ENCODE peak calls at places on chromosomes 12 and 14, in ten cellular contexts. W, M, Q, C, N, L, T, Y, S and J are unnamed samples.

GRCh38 chr14:102731101-102731870 is 46.0 kb upstream of the TRAF3 start:
- DNase-seq in W (no peak), M (no peak), Q (no peak), C (no peak), N (no peak), L (no peak), T (no peak), Y (no peak), S (no peak), J (no peak)

GRCh38 chr12:72077111-72077820 is 138.6 kb downstream of the TPH2 start:
- DNase-seq in W (no peak), M (no peak), Q (no peak), C (no peak), N (no peak), L (no peak), T (no peak), Y (no peak), S (no peak), J (no peak)

GRCh38 chr14:78848234-78848820 is 678.2 kb downstream of the NRXN3 start:
- DNase-seq in W (no peak), M (no peak), Q (no peak), C (peak; percentile 15), N (peak; percentile 27), L (peak; percentile 31), T (peak; percentile 18), Y (peak; percentile 18), S (no peak), J (no peak)

GRCh38 chr14:31510222-31510621 is 22.4 kb upstream of the GPR33 start:
- DNase-seq in W (no peak), M (no peak), Q (no peak), C (no peak), N (no peak), L (peak; percentile 10), T (peak; percentile 27), Y (no peak), S (no peak), J (no peak)

GRCh38 chr14:105317546-105317945 is 3.0 kb downstream of the PACS2 start:
- DNase-seq in W (no peak), M (no peak), Q (no peak), C (no peak), N (no peak), L (peak; percentile 53), T (no peak), Y (no peak), S (no peak), J (no peak)

GRCh38 chr14:59133202-59133601 is 55.3 kb upstream of the DAAM1 start:
- DNase-seq in W (no peak), M (no peak), Q (no peak), C (no peak), N (no peak), L (no peak), T (no peak), Y (no peak), S (no peak), J (no peak)

GRCh38 chr12:95118138-95118787 is 44.8 kb upstream of the NR2C1 start:
- DNase-seq in W (no peak), M (no peak), Q (no peak), C (no peak), N (no peak), L (peak; percentile 89), T (no peak), Y (no peak), S (no peak), J (no peak)

GRCh38 chr14:74980746-74981661 is 21.7 kb upstream of the EIF2B2 start:
- DNase-seq in W (no peak), M (no peak), Q (no peak), C (no peak), N (no peak), L (peak; percentile 19), T (no peak), Y (no peak), S (no peak), J (no peak)

DNA sequence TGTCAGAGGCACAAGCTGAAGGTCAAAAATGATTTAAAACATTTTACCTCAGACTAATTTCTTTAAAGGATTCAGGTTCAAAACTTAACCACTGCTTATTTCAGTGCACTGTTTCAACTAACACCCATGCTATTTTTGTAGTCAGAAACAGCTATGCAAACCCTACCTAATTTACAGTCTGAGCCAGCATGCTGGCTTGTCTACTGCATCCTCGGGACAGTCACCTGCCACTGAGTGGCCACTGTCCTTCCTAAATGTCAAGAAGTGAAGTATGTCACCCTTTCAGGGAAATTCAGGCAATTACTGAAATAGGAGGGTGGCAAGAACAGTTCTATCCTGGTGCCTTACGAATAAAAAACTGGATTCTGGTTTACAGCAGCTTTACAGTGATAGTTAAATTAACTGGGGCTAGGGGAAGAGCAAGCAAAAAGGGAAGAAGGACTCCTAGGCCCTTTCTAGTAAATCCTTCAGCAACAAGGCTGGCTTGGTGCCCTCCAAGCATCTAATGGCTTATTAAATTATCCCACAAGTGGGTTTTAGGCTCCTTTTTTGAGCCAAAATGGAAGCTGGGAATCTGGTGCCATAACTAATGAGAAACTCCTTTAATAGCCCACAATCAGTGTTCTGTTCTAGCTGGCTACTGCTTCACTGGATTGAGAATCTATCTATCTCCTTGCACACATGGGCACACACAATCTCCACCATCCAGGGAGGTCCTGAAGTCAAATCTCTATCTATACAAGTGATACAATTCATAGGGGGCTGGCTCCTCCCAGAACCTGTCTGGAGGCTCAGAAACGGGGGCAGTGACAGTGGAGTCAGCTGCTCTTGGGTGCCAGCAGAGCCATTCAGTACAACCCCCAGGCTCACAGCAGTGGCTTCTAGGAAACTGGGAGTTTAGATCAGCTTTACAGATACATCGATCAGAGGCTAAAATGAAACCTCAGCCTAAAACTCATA is 43.4 kb downstream of the SH2B3 start:
- DNase-seq in W (peak; percentile 47), M (no peak), Q (no peak), C (no peak), N (peak; percentile 8), L (no peak), T (no peak), Y (peak; percentile 13), S (no peak), J (no peak)
- H3K36me3 ChIP-seq in W (peaks cover 76% of the 10 kb centered on the region), M (no peaks in the 10 kb centered on the region), Q (peaks cover 18% of the 10 kb centered on the region), C (peaks cover 8% of the 10 kb centered on the region), N (peaks cover 96% of the 10 kb centered on the region), L (peaks cover 77% of the 10 kb centered on the region), T (peaks cover 40% of the 10 kb centered on the region), Y (no peaks in the 10 kb centered on the region), S (peaks cover 53% of the 10 kb centered on the region), J (peaks cover 79% of the 10 kb centered on the region)

GRCh38 chr12:53965251-53966069 is 7.5 kb upstream of the HOXC11 start:
- DNase-seq in W (no peak), M (no peak), Q (no peak), C (no peak), N (no peak), L (no peak), T (no peak), Y (no peak), S (no peak), J (peak; percentile 52)

GRCh38 chr12:53966070-53966384 is 6.9 kb upstream of the HOXC11 start:
- DNase-seq in W (no peak), M (no peak), Q (no peak), C (no peak), N (no peak), L (no peak), T (no peak), Y (no peak), S (no peak), J (no peak)

GRCh38 chr12:53966385-53967133 is 6.4 kb upstream of the HOXC11 start:
- DNase-seq in W (no peak), M (no peak), Q (no peak), C (no peak), N (no peak), L (no peak), T (no peak), Y (no peak), S (no peak), J (no peak)

GRCh38 chr12:53968214-53969127 is 4.5 kb upstream of the HOXC11 start:
- DNase-seq in W (no peak), M (no peak), Q (no peak), C (no peak), N (no peak), L (no peak), T (no peak), Y (no peak), S (no peak), J (no peak)

DNA sequence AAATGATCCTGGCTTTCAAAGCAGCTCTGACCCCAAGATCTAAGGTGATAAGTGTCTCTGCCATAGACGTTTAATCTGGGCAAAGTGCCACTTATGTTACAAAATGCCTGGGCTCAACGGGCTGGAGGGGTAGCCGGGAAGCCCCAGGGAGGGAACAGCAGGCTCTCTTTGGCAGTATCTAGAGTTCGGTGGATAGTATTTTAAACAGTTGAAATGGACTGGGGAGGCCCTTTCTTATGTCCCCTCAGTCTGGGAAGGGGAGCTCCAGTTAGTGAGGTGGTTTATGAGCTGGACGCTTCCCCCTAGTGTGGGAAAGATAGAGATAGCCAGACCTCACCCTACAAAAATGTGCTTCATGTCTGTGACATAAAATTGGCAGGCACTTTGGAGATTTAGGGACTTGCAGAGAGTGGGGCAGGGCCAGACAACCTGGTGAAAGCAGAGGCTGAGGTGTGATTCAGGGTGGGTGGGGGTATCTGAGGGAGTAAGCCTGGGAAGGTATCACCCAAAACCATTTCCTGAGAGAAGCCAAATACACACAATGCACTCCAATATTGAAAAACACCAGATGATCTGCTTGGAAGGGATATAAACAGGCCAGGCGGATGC is 5.4 kb upstream of the HOXC11 start:
- DNase-seq in W (no peak), M (no peak), Q (no peak), C (no peak), N (no peak), L (no peak), T (no peak), Y (no peak), S (no peak), J (no peak)
- H3K27me3 ChIP-seq in W (peaks cover 100% of the 10 kb centered on the region), M (peaks cover 11% of the 10 kb centered on the region), Q (peaks cover 98% of the 10 kb centered on the region), C (peaks cover 100% of the 10 kb centered on the region), N (peaks cover 100% of the 10 kb centered on the region), L (peaks cover 98% of the 10 kb centered on the region), T (peaks cover 4% of the 10 kb centered on the region), Y (peaks cover 100% of the 10 kb centered on the region), S (peaks cover 57% of the 10 kb centered on the region), J (no peaks in the 10 kb centered on the region)

DNA sequence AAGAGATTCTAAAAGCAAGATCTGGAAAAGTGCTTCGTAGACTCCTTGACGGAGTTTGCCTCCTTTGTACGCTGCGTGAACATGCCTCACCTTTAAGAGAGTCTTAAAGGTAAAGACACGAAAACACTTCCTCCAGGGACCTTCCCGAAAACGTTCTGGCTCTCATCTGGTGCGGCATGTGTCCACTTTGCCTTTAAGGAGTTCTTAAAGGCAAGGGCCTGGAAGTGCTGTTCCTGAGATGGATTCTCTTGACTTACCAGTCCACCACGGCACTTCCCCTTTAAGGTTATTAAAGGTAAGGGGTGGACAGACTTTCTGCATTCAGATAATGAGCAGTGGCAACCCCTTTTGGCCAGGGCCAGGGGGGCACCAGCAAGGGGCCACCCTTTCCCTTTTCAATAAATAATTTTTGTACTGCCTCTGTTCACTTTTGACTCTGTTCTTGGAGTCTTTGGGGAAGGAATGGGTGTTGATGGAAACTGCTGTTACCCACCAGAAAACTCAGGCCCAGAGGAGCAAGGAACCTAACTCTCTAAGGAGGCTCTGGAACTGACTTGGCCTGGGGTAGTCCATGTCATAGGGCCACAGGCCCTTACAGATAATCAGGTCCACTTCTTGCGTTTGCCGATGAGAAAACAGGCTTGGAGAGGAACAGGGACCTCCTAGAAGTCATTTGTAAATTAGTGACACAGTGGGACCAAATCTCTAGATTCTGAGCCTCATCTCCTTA is 4.4 kb downstream of the REM2 start:
- DNase-seq in W (peak; percentile 80), M (peak; percentile 76), Q (no peak), C (peak; percentile 78), N (peak; percentile 78), L (peak; percentile 75), T (peak; percentile 92), Y (peak; percentile 79), S (peak; percentile 80), J (no peak)
- TF ChIP-seq POLR2A in W (no peak), M (no peak), Q (no peak), C (no peak), N (no peak), L (no peak), T (no peak), Y (no peak), S (no peak), J (no peak)

GRCh38 chr12:56296207-56296785 is 3.8 kb downstream of the CS start:
- DNase-seq in W (no peak), M (no peak), Q (no peak), C (no peak), N (no peak), L (no peak), T (no peak), Y (no peak), S (no peak), J (no peak)
- H3K36me3 ChIP-seq in W (peaks cover 6% of the 10 kb centered on the region), M (no peaks in the 10 kb centered on the region), Q (no peaks in the 10 kb centered on the region), C (peaks cover 2% of the 10 kb centered on the region), N (peaks cover 29% of the 10 kb centered on the region), L (peaks cover 14% of the 10 kb centered on the region), T (peaks cover 16% of the 10 kb centered on the region), Y (no peaks in the 10 kb centered on the region), S (no peaks in the 10 kb centered on the region), J (peaks cover 3% of the 10 kb centered on the region)